ENCODE peak calls at places on chromosomes 2 and 18, in seven cellular contexts. E, D, I, B, U, R and Y are unnamed samples.

GRCh38 chr2:163556511-163556910 is 179.3 kb downstream of the FIGN start:
- DNase-seq in E (no peak), D (peak), I (no peak), B (no peak), U (no peak), R (no peak), Y (peak)

GRCh38 chr2:53820711-53821110 is 33.9 kb downstream of the ERLEC1 start:
- DNase-seq in E (no peak), D (no peak), I (no peak), B (no peak), U (no peak), R (no peak), Y (no peak)

GRCh38 chr2:230939691-230940475 is 14.8 kb upstream of the GPR55 start:
- DNase-seq in E (no peak), D (no peak), I (no peak), B (no peak), U (no peak), R (peak), Y (no peak)

GRCh38 chr18:8615397-8616025 is 6.3 kb downstream of the RAB12 start:
- DNase-seq in E (no peak), D (peak), I (no peak), B (peak), U (peak), R (no peak), Y (peak)

GRCh38 chr2:61117534-61117933 is 44.5 kb upstream of the C2orf74 start:
- DNase-seq in E (no peak), D (peak), I (peak), B (no peak), U (no peak), R (no peak), Y (peak)

GRCh38 chr2:113240150-113240914 is 38.4 kb downstream of the PAX8 start:
- DNase-seq in E (peak), D (peak), I (no peak), B (peak), U (peak), R (peak), Y (peak)

GRCh38 chr2:121187351-121187921 is 97.6 kb downstream of the TFCP2L1 start:
- DNase-seq in E (no peak), D (no peak), I (no peak), B (no peak), U (no peak), R (peak), Y (no peak)

GRCh38 chr2:25041307-25041927 is 459 bp upstream of the EFR3B start:
- DNase-seq in E (peak), D (no peak), I (no peak), B (peak), U (peak), R (no peak), Y (no peak)

GRCh38 chr2:27085670-27086089 is 892 bp upstream of the KHK start:
- DNase-seq in E (peak), D (no peak), I (peak), B (no peak), U (peak), R (peak), Y (no peak)

GRCh38 chr2:19048593-19049264 is 309.7 kb downstream of the OSR1 start:
- DNase-seq in E (peak), D (no peak), I (no peak), B (no peak), U (peak), R (no peak), Y (no peak)

GRCh38 chr2:42098571-42099430 is 51.0 kb downstream of the PKDCC start:
- DNase-seq in E (no peak), D (no peak), I (peak), B (no peak), U (no peak), R (peak), Y (no peak)

GRCh38 chr2:230846360-230846759 is 18.4 kb upstream of the ITM2C start:
- DNase-seq in E (no peak), D (no peak), I (no peak), B (no peak), U (no peak), R (no peak), Y (no peak)

GRCh38 chr2:232139171-232139594 is 177.7 kb downstream of the DIS3L2 start:
- DNase-seq in E (no peak), D (no peak), I (no peak), B (no peak), U (no peak), R (no peak), Y (no peak)

GRCh38 chr2:16168506-16169264 is 228.3 kb downstream of the MYCN start:
- DNase-seq in E (no peak), D (no peak), I (no peak), B (no peak), U (no peak), R (no peak), Y (no peak)

GRCh38 chr2:235512699-235513053 is 18.8 kb downstream of the AGAP1 start:
- DNase-seq in E (no peak), D (no peak), I (no peak), B (no peak), U (no peak), R (no peak), Y (no peak)

GRCh38 chr2:18987592-18988073 is 370.8 kb downstream of the OSR1 start:
- DNase-seq in E (peak), D (peak), I (no peak), B (peak), U (peak), R (no peak), Y (peak)

GRCh38 chr2:165847001-165847400 is 53.0 kb upstream of the GALNT3 start:
- DNase-seq in E (no peak), D (no peak), I (no peak), B (no peak), U (no peak), R (no peak), Y (no peak)

GRCh38 chr18:13220326-13220991 is 1.9 kb downstream of the LDLRAD4 start:
- DNase-seq in E (no peak), D (no peak), I (no peak), B (no peak), U (no peak), R (no peak), Y (no peak)

GRCh38 chr2:150472122-150472899 is 15.2 kb downstream of the RND3 start:
- DNase-seq in E (peak), D (peak), I (no peak), B (no peak), U (peak), R (no peak), Y (no peak)

GRCh38 chr2:23492941-23493340 is 108.0 kb downstream of the KLHL29 start:
- DNase-seq in E (peak), D (no peak), I (no peak), B (no peak), U (no peak), R (no peak), Y (no peak)

DNA sequence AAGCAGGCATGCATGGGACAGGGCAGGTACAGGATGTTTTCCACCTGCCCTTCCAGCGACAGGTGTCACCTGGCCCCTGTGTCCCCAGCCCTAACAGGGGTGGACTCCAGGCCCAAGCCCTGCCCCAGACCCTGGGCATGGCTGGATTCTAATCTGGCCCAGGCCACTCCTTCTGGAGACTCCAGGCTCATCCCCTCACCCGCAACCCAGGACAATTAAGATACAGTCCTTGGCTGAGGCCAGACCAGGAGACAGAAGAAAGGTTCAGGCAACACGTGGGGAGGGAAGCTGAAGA is 9.5 kb downstream of the BIN1 start:
- DNase-seq in E (no peak), D (no peak), I (no peak), B (no peak), U (no peak), R (no peak), Y (no peak)
- H3K4me3 ChIP-seq in E (no peak), D (no peak), I (no peak), B (no peak), U (no peak), R (no peak), Y (no peak)

GRCh38 chr2:168246483-168247340 is 683 bp downstream of the STK39 start:
- DNase-seq in E (peak), D (no peak), I (peak), B (no peak), U (peak), R (peak), Y (no peak)
- TF ChIP-seq CTCF in E (no peak), D (peak), I (peak), B (peak), U (no peak), R (no peak), Y (peak)

GRCh38 chr18:54150226-54150625 is 74.2 kb downstream of the MBD2 start:
- DNase-seq in E (no peak), D (no peak), I (no peak), B (no peak), U (no peak), R (no peak), Y (no peak)
- H3K4me3 ChIP-seq in E (no peak), D (no peak), I (no peak), B (no peak), U (no peak), R (no peak), Y (no peak)

DNA sequence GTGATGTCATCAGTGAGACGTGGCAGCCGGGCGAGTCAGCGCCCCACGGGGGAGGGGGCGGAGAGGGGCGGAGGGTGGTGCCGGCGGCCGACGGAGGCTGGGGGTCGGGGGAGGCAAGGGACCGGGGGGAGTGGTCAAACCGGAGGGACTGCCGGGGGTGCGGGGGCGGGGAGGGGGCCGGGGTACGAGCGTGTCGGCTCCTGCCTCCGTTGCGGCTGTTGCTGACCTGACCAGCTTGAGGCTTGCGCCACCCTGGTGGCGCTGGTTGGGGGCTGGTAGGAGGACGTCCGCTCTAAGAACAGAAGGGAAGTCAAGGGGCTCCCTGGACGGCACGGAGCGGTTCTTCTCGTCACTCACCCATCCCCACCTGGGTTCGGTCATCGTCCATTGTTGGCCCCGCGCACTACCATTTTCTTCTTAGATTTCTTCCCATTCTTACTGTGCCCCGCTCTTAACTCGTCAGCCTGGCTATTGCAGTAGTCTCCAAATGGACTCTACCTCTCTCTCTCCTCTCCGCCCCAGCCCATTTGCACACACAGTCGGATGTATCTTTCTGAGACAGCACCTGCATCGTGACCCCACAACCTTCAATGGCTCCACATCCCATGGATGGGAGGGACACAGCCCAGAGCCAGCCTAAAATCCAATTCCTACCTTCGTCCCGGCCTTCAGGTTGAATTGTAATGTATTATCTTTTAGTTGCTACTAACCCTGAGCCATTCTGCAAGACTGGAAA is 702 bp upstream of the RAB1A start:
- DNase-seq in E (no peak), D (no peak), I (no peak), B (no peak), U (no peak), R (no peak), Y (peak)
- TF ChIP-seq CTCF in E (no peak), D (no peak), I (no peak), B (no peak), U (no peak), R (peak), Y (no peak)

DNA sequence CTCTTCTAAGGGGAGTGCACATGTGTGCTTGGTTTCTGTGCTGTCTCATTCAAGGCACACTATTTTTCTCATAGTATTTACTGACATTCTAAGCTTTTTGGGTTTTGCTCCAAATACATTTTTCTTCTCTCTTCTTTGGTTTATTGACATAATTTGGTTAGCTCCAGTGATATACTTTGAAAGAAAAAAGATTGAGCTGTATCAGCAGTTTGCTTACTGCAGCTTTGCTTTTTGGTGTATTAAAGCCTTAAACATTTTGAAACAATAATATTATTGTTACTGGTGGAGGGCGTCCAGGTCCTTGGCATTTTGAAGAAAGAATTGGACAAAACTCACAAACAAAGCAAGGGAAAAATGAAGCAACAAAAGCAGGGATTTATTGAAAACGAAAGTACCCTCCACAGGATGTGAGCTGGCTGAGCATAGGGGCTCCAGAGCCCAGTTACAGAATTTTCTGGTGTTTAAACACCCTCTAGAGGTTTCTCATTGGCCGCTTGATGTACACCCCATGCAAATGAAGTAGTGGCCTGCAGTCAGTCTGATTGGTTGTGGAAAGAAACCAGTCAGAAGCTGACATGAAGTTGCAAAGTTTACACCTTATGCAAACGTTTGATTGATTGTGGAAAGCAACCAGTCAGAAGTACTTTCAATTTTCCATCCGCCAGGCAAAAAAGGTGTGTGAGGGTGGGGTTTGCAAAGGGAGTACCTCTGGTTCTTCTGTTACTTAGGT is 62.2 kb downstream of the VWA3B start:
- DNase-seq in E (no peak), D (no peak), I (no peak), B (no peak), U (peak), R (no peak), Y (no peak)
- H3K4me3 ChIP-seq in E (no peak), D (no peak), I (no peak), B (no peak), U (peak), R (peak), Y (peak)